ENCODE peak calls at places on chromosomes 7 and 10, in nine cellular contexts. X is NB4, R is neural progenitor cell, F is fibroblast of lung, K is bronchial epithelial cell, S is Caco-2, B is endodermal cell, I is glutamatergic neuron, M is Calu3. U is an unnamed sample.

GRCh38 chr10:113953505-113954272 is 90.0 kb upstream of the ADRB1 start:
- DNase-seq in B (no peak), M (no peak), R (no peak), I (no peak), X (peak; percentile 73), S (no peak), K (no peak), F (no peak), U (no peak)

GRCh38 chr10:128723631-128724205 is 597.5 kb upstream of the MKI67 start:
- DNase-seq in F (no peak), K (no peak), M (no peak), R (no peak), I (no peak), X (peak; percentile 47), B (no peak), S (no peak), U (no peak)

GRCh38 chr7:84823530-84823929 is 363.3 kb downstream of the SEMA3D start:
- DNase-seq in F (no peak), K (no peak), I (no peak), X (peak; percentile 33), M (no peak), S (no peak), R (no peak), B (no peak), U (no peak)

GRCh38 chr7:124701955-124702354 is 63.6 kb downstream of the GPR37 start:
- DNase-seq in M (no peak), R (no peak), X (no peak), S (no peak), B (no peak), F (peak; percentile 82), K (peak; percentile 76), I (no peak), U (no peak)

GRCh38 chr7:90209776-90210175 is 1.8 kb upstream of the STEAP2 start:
- DNase-seq in R (no peak), B (no peak), M (no peak), K (peak; percentile 35), F (peak; percentile 69), X (no peak), I (no peak), S (no peak), U (no peak)

GRCh38 chr10:71272122-71272771 is 46.8 kb upstream of the SLC29A3 start:
- DNase-seq in B (peak; percentile 64), M (no peak), S (no peak), F (peak; percentile 59), I (no peak), K (peak; percentile 56), R (no peak), X (no peak), U (no peak)

GRCh38 chr10:108899686-108900085 is 1023.6 kb downstream of the XPNPEP1 start:
- DNase-seq in F (no peak), K (no peak), M (no peak), I (no peak), R (peak; percentile 28), B (peak; percentile 52), X (no peak), S (no peak), U (no peak)

GRCh38 chr10:94052901-94053638 is 59.3 kb downstream of the PLCE1 start:
- DNase-seq in K (no peak), F (no peak), R (no peak), X (no peak), I (no peak), B (no peak), S (no peak), M (no peak), U (no peak)

GRCh38 chr7:83162402-83163256 is at the start of gene PCLO:
- DNase-seq in K (peak; percentile 90), F (peak; percentile 33), X (no peak), M (peak; percentile 92), S (peak; percentile 92), I (peak; percentile 90), R (peak; percentile 97), B (peak; percentile 98), U (peak; percentile 88)

GRCh38 chr7:141630621-141631020 is 71.3 kb downstream of the DENND11 start:
- DNase-seq in R (no peak), K (no peak), M (no peak), I (no peak), X (no peak), S (no peak), F (no peak), B (no peak), U (no peak)

GRCh38 chr7:121397832-121398231 is 1.7 kb upstream of the FAM3C start:
- DNase-seq in K (no peak), I (no peak), F (no peak), R (no peak), S (no peak), M (no peak), X (no peak), B (no peak), U (no peak)

GRCh38 chr7:143299346-143299745 is 11.2 kb downstream of the CASP2 start:
- DNase-seq in K (peak; percentile 71), R (no peak), M (no peak), I (no peak), S (no peak), F (peak; percentile 29), B (no peak), X (no peak), U (no peak)

DNA sequence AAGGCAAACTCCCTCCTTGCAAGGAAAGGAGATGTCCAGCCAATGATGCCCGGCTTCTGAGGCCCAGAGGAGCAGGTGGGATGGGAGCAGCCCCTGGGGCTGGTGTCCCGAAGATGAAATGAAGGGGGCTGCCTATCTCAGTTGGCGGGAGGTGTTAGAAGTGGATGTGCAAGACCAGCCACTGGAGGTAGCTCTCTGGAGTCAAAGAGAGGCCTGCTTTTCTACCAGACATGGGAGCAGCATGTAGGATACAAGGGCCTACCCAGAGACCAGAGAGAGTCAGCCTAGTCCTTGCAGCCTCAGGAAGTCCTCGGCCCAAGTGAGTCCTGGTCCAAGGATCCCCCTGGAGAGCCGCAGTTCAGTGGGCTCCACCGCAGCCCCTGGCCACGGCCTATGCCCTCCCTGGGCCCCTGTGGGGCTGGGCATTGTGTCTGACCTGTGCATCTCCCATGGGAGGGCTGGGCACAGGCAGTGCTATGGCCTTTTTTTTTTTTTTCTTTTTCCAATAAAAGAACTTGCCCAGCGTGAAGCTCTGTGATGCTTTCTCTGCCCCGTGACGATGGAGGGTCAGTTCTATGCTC is 17.7 kb downstream of the GOLGA7B start:
- DNase-seq in K (no peak), S (no peak), M (no peak), X (no peak), R (no peak), I (no peak), F (no peak), B (no peak), U (no peak)
- TF ChIP-seq CTCF in K (no peak), S (no peak), M (no peak), X (no peak), R (no peak), I (no peak), F (no peak), B (no peak), U (no peak)

DNA sequence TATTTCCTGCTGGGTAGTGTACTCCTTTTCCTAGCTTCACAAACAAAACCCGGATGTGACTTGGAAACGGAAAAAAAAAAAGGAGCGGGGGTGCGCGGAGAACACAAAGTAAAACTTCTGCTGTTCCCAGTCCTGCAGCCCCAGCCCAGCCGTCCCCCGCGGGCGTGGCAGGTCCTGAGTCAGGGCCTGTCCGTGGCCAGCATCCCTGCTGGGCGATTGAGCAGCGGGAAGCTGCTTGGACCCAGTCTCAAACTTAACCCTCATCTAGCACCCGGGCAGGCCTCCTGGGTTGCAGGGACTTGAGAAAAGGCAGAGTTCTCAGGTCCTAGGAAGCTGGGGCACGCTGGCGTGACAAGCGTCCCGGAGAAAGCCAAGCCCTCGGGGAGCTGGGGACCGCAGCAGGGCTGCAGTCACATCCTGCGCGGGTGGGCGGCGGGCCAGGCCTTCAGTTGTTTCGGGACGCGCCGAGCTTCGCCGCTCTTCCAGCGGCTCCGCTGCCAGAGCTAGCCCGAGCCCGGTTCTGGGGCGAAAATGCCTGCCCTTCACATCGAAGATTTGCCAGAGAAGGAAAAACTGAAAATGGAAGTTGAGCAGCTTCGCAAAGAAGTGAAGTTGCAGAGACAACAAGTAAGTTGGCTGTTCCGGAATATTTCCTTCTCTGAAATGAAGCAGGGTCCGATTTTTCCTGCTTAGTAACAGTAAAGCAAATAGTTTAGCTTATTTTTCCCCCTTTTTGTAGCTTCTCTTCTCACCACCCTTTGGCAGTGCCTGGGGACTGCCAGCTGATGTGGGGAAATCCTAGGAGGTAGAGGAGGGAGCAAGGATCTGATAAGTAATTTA is at the start of gene GNG11:
- DNase-seq in I (peak; percentile 71), K (peak; percentile 31), M (peak; percentile 51), X (peak; percentile 30), B (peak; percentile 84), F (peak; percentile 74), S (no peak), R (peak; percentile 78), U (peak; percentile 72)
- TF ChIP-seq CTCF in I (no peak), K (no peak), M (no peak), X (no peak), B (peak; percentile 26), F (no peak), S (no peak), R (no peak), U (no peak)

GRCh38 chr7:1164436-1164835 is 4.4 kb upstream of the ZFAND2A start:
- DNase-seq in I (no peak), K (no peak), B (no peak), M (no peak), F (no peak), R (no peak), X (no peak), S (no peak), U (no peak)
- TF ChIP-seq CTCF in I (no peak), K (no peak), B (no peak), M (no peak), F (no peak), R (no peak), X (no peak), S (no peak), U (no peak)

GRCh38 chr7:31767686-31768358 is 80.8 kb downstream of the PPP1R17 start:
- DNase-seq in S (no peak), M (no peak), I (no peak), X (no peak), F (no peak), R (peak; percentile 83), K (no peak), B (peak; percentile 76), U (no peak)

GRCh38 chr7:31764457-31764856 is 77.4 kb downstream of the PPP1R17 start:
- DNase-seq in R (no peak), S (no peak), M (no peak), X (no peak), I (no peak), K (no peak), B (no peak), F (no peak), U (no peak)

GRCh38 chr7:31761646-31762045 is 74.6 kb downstream of the PPP1R17 start:
- DNase-seq in K (no peak), M (no peak), S (no peak), B (no peak), R (no peak), X (no peak), F (no peak), I (no peak), U (no peak)

GRCh38 chr7:31758770-31759169 is 71.8 kb downstream of the PPP1R17 start:
- DNase-seq in K (no peak), B (no peak), M (no peak), I (no peak), R (no peak), F (no peak), S (no peak), X (no peak), U (no peak)

DNA sequence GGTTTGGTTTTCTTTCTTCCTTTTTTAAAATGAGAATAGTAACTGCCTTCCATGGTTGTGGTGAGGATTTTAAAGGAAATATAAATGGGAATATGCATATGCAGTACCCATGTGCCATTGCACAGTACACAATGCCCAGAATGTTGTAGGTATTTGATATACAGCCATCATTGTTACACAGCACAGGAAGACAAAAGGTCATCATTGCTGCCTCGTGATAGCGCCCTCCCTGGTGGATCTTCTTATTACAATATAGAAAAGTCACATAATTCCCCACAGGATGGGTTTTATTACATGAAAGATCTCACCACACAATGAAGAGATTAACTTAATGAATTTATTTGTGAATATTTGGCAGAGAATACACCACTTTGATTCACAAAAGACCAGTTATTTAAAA is 76.5 kb downstream of the PPP1R17 start:
- DNase-seq in S (no peak), F (no peak), I (no peak), B (no peak), R (no peak), K (no peak), X (peak; percentile 9), M (no peak), U (no peak)
- TF ChIP-seq CTCF in S (peak; percentile 35), F (peak; percentile 13), I (peak; percentile 42), B (peak; percentile 74), R (peak; percentile 56), K (peak; percentile 3), X (peak; percentile 52), M (peak; percentile 53), U (peak; percentile 64)